ENCODE peak calls at places on chromosomes 11 and 22, in six cellular contexts. Q is spleen, O is transverse colon, C is esophagus squamous epithelium, M is esophagus muscularis mucosa, P is testis. I is an unnamed sample.
A peak's percentile ranks its signal among the peaks of the same experiment; 100 is the strongest.

GRCh38 chr11:87038235-87038960 is 664 bp downstream of the TMEM135 start:
- DNase-seq in M (no peak), Q (no peak), C (no peak), O (no peak), P (no peak), I (peak; percentile 24)

GRCh38 chr11:73404048-73404447 is 27.8 kb downstream of the RELT start:
- DNase-seq in P (peak; percentile 84), C (no peak), Q (peak; percentile 77), M (no peak), O (peak; percentile 49), I (peak; percentile 63)

GRCh38 chr22:21652547-21653545 is 10.7 kb downstream of the SDF2L1 start:
- DNase-seq in M (no peak), C (no peak), O (no peak), P (no peak), Q (no peak), I (no peak)

GRCh38 chr22:35409783-35410662 is 10.1 kb downstream of the MCM5 start:
- DNase-seq in C (no peak), Q (peak; percentile 92), M (no peak), P (no peak), O (peak; percentile 52), I (no peak)

GRCh38 chr11:704799-705645 is 1.0 kb upstream of the EPS8L2 start:
- DNase-seq in C (no peak), P (no peak), Q (peak; percentile 77), M (no peak), O (peak; percentile 87), I (peak; percentile 87)

GRCh38 chr22:23282089-23282501 is 101.8 kb downstream of the BCR start:
- DNase-seq in Q (no peak), P (peak; percentile 69), O (peak; percentile 60), M (no peak), C (no peak), I (peak; percentile 43)

GRCh38 chr11:130629039-130629438 is 180.6 kb downstream of the ADAMTS15 start:
- DNase-seq in P (no peak), M (no peak), Q (no peak), O (no peak), C (no peak), I (no peak)

GRCh38 chr11:65051389-65051858 is 6.9 kb downstream of the NAALADL1 start:
- DNase-seq in P (no peak), Q (no peak), M (no peak), C (no peak), O (no peak), I (no peak)

GRCh38 chr11:14969922-14970323 is 2.2 kb downstream of the CALCA start:
- DNase-seq in C (no peak), Q (peak; percentile 79), O (peak; percentile 29), P (peak; percentile 78), M (no peak), I (peak; percentile 16)

GRCh38 chr11:104529916-104530315 is 366.0 kb upstream of the PDGFD start:
- DNase-seq in O (no peak), Q (no peak), M (no peak), P (no peak), C (no peak), I (no peak)

GRCh38 chr22:35102663-35103062 is 36.7 kb downstream of the ISX start:
- DNase-seq in Q (no peak), P (no peak), C (no peak), O (peak; percentile 71), M (no peak), I (peak; percentile 88)

GRCh38 chr22:28620244-28620922 is 59.3 kb downstream of the TTC28 start:
- DNase-seq in O (no peak), Q (no peak), C (no peak), P (no peak), M (no peak), I (peak; percentile 11)

GRCh38 chr11:131408011-131408640 is 37.7 kb downstream of the NTM start:
- DNase-seq in M (no peak), P (peak; percentile 63), O (no peak), C (no peak), Q (no peak), I (peak; percentile 82)

GRCh38 chr11:88538088-88538487 is 200.6 kb upstream of the CTSC start:
- DNase-seq in O (no peak), P (no peak), C (no peak), M (no peak), Q (no peak), I (no peak)

GRCh38 chr11:587978-588380 is 11.7 kb downstream of the PHRF1 start:
- DNase-seq in O (no peak), C (no peak), Q (no peak), M (no peak), P (no peak), I (peak; percentile 95)

GRCh38 chr11:17550455-17551346 is 3.6 kb downstream of the OTOG start:
- DNase-seq in Q (peak; percentile 49), O (no peak), M (no peak), P (no peak), C (no peak), I (no peak)

GRCh38 chr22:19884954-19885751 is 30.5 kb upstream of the GNB1L start:
- DNase-seq in M (no peak), Q (peak; percentile 78), C (no peak), P (no peak), O (no peak), I (no peak)
- H3K27ac ChIP-seq in M (no peak overlapping the region), Q (no peak overlapping the region), C (no peak overlapping the region), P (no peak overlapping the region), O (no peak overlapping the region), I (no peak overlapping the region)

GRCh38 chr22:42279425-42280020 is 9.1 kb upstream of the TCF20 start:
- DNase-seq in Q (peak; percentile 48), M (no peak), O (no peak), P (no peak), C (no peak), I (peak; percentile 40)
- H3K27me3 ChIP-seq in Q (peaks cover 51% of the 10 kb centered on the region), M (no peaks in the 10 kb centered on the region), O (peaks cover 12% of the 10 kb centered on the region), P (no peaks in the 10 kb centered on the region), C (no peaks in the 10 kb centered on the region), I (peaks cover 2% of the 10 kb centered on the region)

DNA sequence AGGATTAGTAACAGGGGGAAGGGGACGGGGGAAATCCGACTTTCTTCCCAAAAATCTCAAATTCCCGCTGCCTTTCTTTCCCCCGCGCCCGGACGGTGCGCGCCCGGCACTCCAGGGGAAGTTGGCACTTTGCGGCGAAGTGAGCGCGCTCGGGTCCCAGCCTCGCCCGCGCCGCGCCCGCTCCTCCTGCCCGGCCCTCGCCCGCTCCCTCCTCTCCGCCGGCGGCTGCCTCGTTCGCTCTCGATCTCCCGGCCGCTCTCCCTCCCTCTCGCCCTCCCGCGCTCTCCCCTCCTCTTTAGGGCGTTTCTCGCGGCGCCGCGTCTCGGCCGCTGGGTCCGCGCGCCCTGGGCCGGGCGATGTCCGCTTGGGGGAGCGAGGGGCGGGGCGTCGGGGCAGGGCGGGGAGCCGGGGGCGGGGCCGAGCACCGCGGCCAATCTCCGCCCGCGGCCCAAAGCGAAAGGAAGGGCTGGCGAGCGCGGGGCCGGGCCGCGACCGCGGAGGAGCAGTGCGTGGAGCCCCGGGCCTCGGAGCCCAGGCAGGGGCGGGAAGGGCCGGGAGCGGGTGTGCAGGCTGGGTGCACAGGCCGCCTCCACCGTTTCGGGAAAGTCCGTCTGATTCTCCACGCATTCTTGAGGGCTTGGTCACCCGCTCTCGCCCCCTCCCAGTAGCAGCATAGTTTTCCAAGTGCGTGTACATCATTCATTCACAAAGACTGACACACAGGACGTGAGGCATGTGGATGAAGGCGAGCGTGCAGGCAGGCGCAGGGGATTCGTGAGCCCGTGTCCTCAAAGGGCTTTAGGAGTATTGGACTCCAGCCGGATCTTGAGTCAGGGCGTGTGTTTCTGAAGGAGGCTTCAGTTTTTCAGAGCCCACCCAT is 65.1 kb downstream of the ETS1 start:
- DNase-seq in C (peak; percentile 65), M (peak; percentile 98), P (peak; percentile 93), O (peak; percentile 96), Q (peak; percentile 99), I (peak; percentile 94)
- H3K27ac ChIP-seq in C (peak overlapping the region; percentile 95), M (peak overlapping the region; percentile 93), P (peak overlapping the region; percentile 90), O (peak overlapping the region; percentile 88), Q (peak overlapping the region; percentile 99), I (peak overlapping the region; percentile 97)

GRCh38 chr22:49616356-49617231 is 211.1 kb downstream of the BRD1 start:
- DNase-seq in P (no peak), O (no peak), M (no peak), Q (peak; percentile 51), C (no peak), I (no peak)
- H3K27me3 ChIP-seq in P (no peaks in the 10 kb centered on the region), O (no peaks in the 10 kb centered on the region), M (no peaks in the 10 kb centered on the region), Q (no peaks in the 10 kb centered on the region), C (no peaks in the 10 kb centered on the region), I (no peaks in the 10 kb centered on the region)

GRCh38 chr11:2987881-2988280 is 4.2 kb downstream of the NAP1L4 start:
- DNase-seq in P (no peak), O (no peak), C (no peak), M (no peak), Q (no peak), I (peak; percentile 8)

GRCh38 chr11:2988996-2989395 is 3.1 kb downstream of the NAP1L4 start:
- DNase-seq in P (no peak), O (no peak), M (no peak), C (no peak), Q (no peak), I (peak; percentile 15)

GRCh38 chr11:2990617-2991476 is 1.3 kb downstream of the NAP1L4 start:
- DNase-seq in C (no peak), O (peak; percentile 37), Q (no peak), P (peak; percentile 45), M (no peak), I (peak; percentile 83)

GRCh38 chr11:2989551-2989950 is 2.6 kb downstream of the NAP1L4 start:
- DNase-seq in O (no peak), M (no peak), P (no peak), C (no peak), Q (no peak), I (peak; percentile 17)

GRCh38 chr11:2988361-2988762 is 3.8 kb downstream of the NAP1L4 start:
- DNase-seq in M (no peak), O (no peak), P (no peak), Q (no peak), C (no peak), I (peak; percentile 16)
- H3K27ac ChIP-seq in M (no peak overlapping the region), O (peak overlapping the region; percentile 98), P (no peak overlapping the region), Q (peak overlapping the region; percentile 98), C (peak overlapping the region; percentile 69), I (peak overlapping the region; percentile 17)

GRCh38 chr11:43556269-43556668 is 124.3 kb upstream of the HSD17B12 start:
- DNase-seq in C (no peak), Q (no peak), O (no peak), M (no peak), P (peak; percentile 56), I (no peak)
- H3K27me3 ChIP-seq in C (no peaks in the 10 kb centered on the region), Q (peaks cover 94% of the 10 kb centered on the region), O (peaks cover 86% of the 10 kb centered on the region), M (peaks cover 10% of the 10 kb centered on the region), P (no peaks in the 10 kb centered on the region), I (peaks cover 17% of the 10 kb centered on the region)

GRCh38 chr11:92596596-92597317 is 372.1 kb downstream of the FAT3 start:
- DNase-seq in O (no peak), Q (no peak), M (no peak), P (no peak), C (no peak), I (no peak)
- H3K27ac ChIP-seq in O (no peak overlapping the region), Q (no peak overlapping the region), M (no peak overlapping the region), P (no peak overlapping the region), C (no peak overlapping the region), I (no peak overlapping the region)